ENCODE peak calls at places on chromosome 20, in ten cellular contexts. V is OCI-LY7, Z is vagina, N is BJ, A is PC-3, C is body of pancreas, G is SJCRH30, Y is pancreas, U is cardiac muscle cell, R is GM23248. O is an unnamed sample. For H3K36me3, the result is how much of the 10 kb centered on the place peaks cover.

GRCh38 chr20:18701969-18702368 is 111.6 kb upstream of the SCP2D1 start:
- DNase-seq in V (no peak), Z (no peak), N (no peak), A (no peak), C (no peak), G (no peak), Y (no peak), U (no peak), R (no peak), O (no peak)

GRCh38 chr20:20233041-20233514 is 134.8 kb upstream of the INSM1 start:
- DNase-seq in V (no peak), Z (no peak), N (no peak), A (no peak), C (no peak), G (peak), Y (no peak), U (no peak), R (no peak), O (no peak)

GRCh38 chr20:701401-702129 is 26.0 kb upstream of the SCRT2 start:
- DNase-seq in V (no peak), Z (no peak), N (no peak), A (no peak), C (peak), G (no peak), Y (no peak), U (no peak), R (no peak), O (no peak)

GRCh38 chr20:56630086-56630493 is 984 bp downstream of the TFAP2C start:
- DNase-seq in V (no peak), Z (no peak), N (no peak), A (peak), C (peak), G (no peak), Y (peak), U (peak), R (peak), O (peak)

GRCh38 chr20:32354592-32355416 is 3.3 kb upstream of the ASXL1 start:
- DNase-seq in V (no peak), Z (no peak), N (peak), A (peak), C (no peak), G (peak), Y (no peak), U (no peak), R (peak), O (peak)

GRCh38 chr20:13102689-13103088 is 93.9 kb downstream of the SPTLC3 start:
- DNase-seq in V (no peak), Z (no peak), N (no peak), A (no peak), C (no peak), G (no peak), Y (no peak), U (no peak), R (no peak), O (peak)

GRCh38 chr20:47016068-47016664 is 121.5 kb downstream of the EYA2 start:
- DNase-seq in V (no peak), Z (no peak), N (no peak), A (no peak), C (no peak), G (peak), Y (no peak), U (peak), R (no peak), O (no peak)

GRCh38 chr20:57126481-57127092 is 139.9 kb downstream of the BMP7 start:
- DNase-seq in V (peak), Z (no peak), N (no peak), A (no peak), C (no peak), G (no peak), Y (no peak), U (no peak), R (no peak), O (no peak)

GRCh38 chr20:46951405-46951804 is 56.8 kb downstream of the EYA2 start:
- DNase-seq in V (no peak), Z (no peak), N (no peak), A (peak), C (no peak), G (no peak), Y (no peak), U (no peak), R (peak), O (no peak)

GRCh38 chr20:53220482-53221307 is 248.5 kb downstream of the TSHZ2 start:
- DNase-seq in V (no peak), Z (no peak), N (no peak), A (no peak), C (no peak), G (no peak), Y (no peak), U (no peak), R (peak), O (no peak)

GRCh38 chr20:22757424-22758189 is 173.2 kb upstream of the FOXA2 start:
- DNase-seq in V (no peak), Z (no peak), N (no peak), A (no peak), C (no peak), G (no peak), Y (no peak), U (no peak), R (no peak), O (no peak)

DNA sequence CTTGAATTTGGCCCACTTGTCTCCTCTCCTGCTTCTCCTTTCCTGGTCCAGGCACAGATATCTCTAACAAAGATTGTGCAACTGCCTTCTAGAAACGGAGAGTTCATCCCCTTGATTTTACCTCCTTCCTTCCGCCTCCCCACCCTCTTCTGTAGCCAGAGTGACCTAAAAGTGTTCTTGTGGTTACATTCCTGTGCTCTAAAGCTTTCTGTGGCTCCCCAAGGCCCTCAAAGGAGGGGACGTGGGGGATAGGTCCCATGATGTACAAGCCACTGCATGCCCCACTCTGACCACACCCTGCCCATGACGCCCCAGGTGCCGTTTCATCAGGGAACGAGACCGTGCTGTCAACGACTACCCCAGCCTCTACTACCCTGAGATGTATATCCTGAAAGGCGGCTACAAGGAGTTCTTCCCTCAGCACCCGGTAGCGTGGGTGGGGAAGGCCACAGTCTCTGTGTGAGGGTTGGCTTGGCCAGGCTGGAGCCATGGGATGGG is 8.2 kb downstream of the CDC25B start:
- DNase-seq in V (no peak), Z (no peak), N (no peak), A (no peak), C (no peak), G (no peak), Y (no peak), U (no peak), R (no peak), O (no peak)
- H3K36me3 ChIP-seq in V (half or more), Z (under half), N (under half), A (half or more), C (under half), G (half or more), Y (under half), U (under half), R (under half), O (under half)

GRCh38 chr20:63663332-63664066 is 5.4 kb downstream of the RTEL1 start:
- DNase-seq in V (no peak), Z (no peak), N (no peak), A (no peak), C (no peak), G (no peak), Y (no peak), U (no peak), R (no peak), O (no peak)

GRCh38 chr20:63664861-63665594 is 6.9 kb downstream of the RTEL1 start:
- DNase-seq in V (no peak), Z (no peak), N (no peak), A (no peak), C (no peak), G (no peak), Y (no peak), U (peak), R (no peak), O (no peak)

GRCh38 chr20:63667858-63668257 is 9.7 kb downstream of the RTEL1 start:
- DNase-seq in V (no peak), Z (no peak), N (no peak), A (no peak), C (no peak), G (no peak), Y (no peak), U (no peak), R (no peak), O (no peak)

GRCh38 chr20:63664143-63664851 is 6.2 kb downstream of the RTEL1 start:
- DNase-seq in V (no peak), Z (no peak), N (no peak), A (no peak), C (no peak), G (no peak), Y (no peak), U (no peak), R (no peak), O (no peak)

GRCh38 chr20:63665708-63666107 is 7.6 kb downstream of the RTEL1 start:
- DNase-seq in V (no peak), Z (no peak), N (no peak), A (no peak), C (no peak), G (no peak), Y (no peak), U (no peak), R (no peak), O (no peak)
- H3K36me3 ChIP-seq in V (half or more), Z (under half), N (half or more), A (half or more), C (under half), G (half or more), Y (under half), U (under half), R (under half), O (under half)

GRCh38 chr20:48951041-48951440 is 29.5 kb downstream of the ARFGEF2 start:
- DNase-seq in V (no peak), Z (no peak), N (no peak), A (no peak), C (no peak), G (no peak), Y (no peak), U (no peak), R (no peak), O (no peak)
- H3K36me3 ChIP-seq in V (half or more), Z (under half), N (under half), A (half or more), C (under half), G (half or more), Y (under half), U (under half), R (under half), O (under half)

DNA sequence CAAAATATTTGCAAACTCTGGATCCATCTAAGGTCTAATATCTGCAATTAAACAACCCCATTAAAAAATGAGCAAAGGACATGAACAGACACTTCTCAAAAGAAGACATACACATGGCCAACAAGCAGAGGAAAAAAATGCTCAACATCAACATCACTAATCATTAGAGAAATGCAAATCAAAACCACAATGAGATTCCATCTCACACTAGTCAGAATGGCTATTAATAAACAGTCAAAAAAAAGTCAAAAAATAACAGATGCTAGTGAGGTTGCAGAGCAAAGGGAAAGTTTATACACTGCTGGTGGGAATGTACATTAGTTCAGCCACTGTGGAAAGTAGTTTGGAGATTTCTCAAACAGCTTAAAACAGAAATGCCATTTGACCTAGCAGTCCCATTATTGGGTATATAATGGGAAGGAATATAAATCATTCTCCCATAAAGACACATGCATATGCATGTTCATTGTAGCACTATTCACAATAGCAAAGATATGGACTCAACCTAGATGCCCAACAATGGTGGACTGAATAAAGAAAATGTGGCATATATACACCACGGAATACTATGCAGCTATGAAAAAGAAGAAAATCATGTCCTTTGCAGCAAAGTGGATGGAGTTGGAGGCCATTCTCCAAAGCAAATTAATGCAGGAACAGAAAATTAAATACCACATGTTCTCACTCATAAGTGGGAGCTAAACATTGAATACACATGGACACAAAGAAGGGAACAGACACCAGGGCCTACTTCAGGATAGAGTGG is 9.1 kb downstream of the ZNFX1 start:
- DNase-seq in V (no peak), Z (no peak), N (peak), A (no peak), C (no peak), G (no peak), Y (no peak), U (no peak), R (peak), O (no peak)
- H3K36me3 ChIP-seq in V (half or more), Z (under half), N (under half), A (half or more), C (under half), G (half or more), Y (under half), U (under half), R (half or more), O (under half)